ENCODE peak calls at places on chromosome 13, in four cellular contexts. One of them, this sample, is unnamed.

GRCh38 chr13:44311011-44311481 is 62.6 kb upstream of the SERP2 start:
- DNase-seq in esophagus squamous epithelium: no peak
- DNase-seq in lower lobe of right lung: peak; percentile 76
- DNase-seq in heart right ventricle: no peak
- DNase-seq in this sample: no peak

GRCh38 chr13:80101040-80101439 is 239.9 kb downstream of the SPRY2 start:
- DNase-seq in lower lobe of right lung: no peak
- DNase-seq in heart right ventricle: no peak
- DNase-seq in esophagus squamous epithelium: no peak
- DNase-seq in this sample: no peak

GRCh38 chr13:75481176-75482069 is 546 bp downstream of the TBC1D4 start:
- DNase-seq in heart right ventricle: peak; percentile 19
- DNase-seq in esophagus squamous epithelium: no peak
- DNase-seq in lower lobe of right lung: peak; percentile 58
- DNase-seq in this sample: no peak

GRCh38 chr13:100673831-100674362 is 698 bp downstream of the TMTC4 start:
- DNase-seq in heart right ventricle: peak; percentile 18
- DNase-seq in lower lobe of right lung: peak; percentile 57
- DNase-seq in esophagus squamous epithelium: no peak
- DNase-seq in this sample: no peak

GRCh38 chr13:109769921-109770320 is 16.5 kb downstream of the IRS2 start:
- DNase-seq in lower lobe of right lung: no peak
- DNase-seq in heart right ventricle: no peak
- DNase-seq in esophagus squamous epithelium: no peak
- DNase-seq in this sample: no peak

GRCh38 chr13:96575423-96576320 is 418.6 kb downstream of the OXGR1 start:
- DNase-seq in esophagus squamous epithelium: no peak
- DNase-seq in heart right ventricle: no peak
- DNase-seq in lower lobe of right lung: no peak
- DNase-seq in this sample: no peak

GRCh38 chr13:44649118-44649455 is 73.0 kb upstream of the TSC22D1 start:
- DNase-seq in lower lobe of right lung: no peak
- DNase-seq in heart right ventricle: no peak
- DNase-seq in esophagus squamous epithelium: no peak
- DNase-seq in this sample: no peak

GRCh38 chr13:111909501-111909900 is 157.4 kb upstream of the SOX1 start:
- DNase-seq in lower lobe of right lung: no peak
- DNase-seq in esophagus squamous epithelium: no peak
- DNase-seq in heart right ventricle: no peak
- DNase-seq in this sample: no peak

GRCh38 chr13:24671367-24672117 is 8.7 kb upstream of the ATP12A start:
- DNase-seq in lower lobe of right lung: no peak
- DNase-seq in heart right ventricle: peak; percentile 16
- DNase-seq in esophagus squamous epithelium: no peak
- DNase-seq in this sample: peak; percentile 69

GRCh38 chr13:24053505-24054251 is 106.8 kb upstream of the SPATA13 start:
- DNase-seq in esophagus squamous epithelium: no peak
- DNase-seq in lower lobe of right lung: peak; percentile 63
- DNase-seq in heart right ventricle: peak; percentile 56
- DNase-seq in this sample: no peak

GRCh38 chr13:59492030-59492636 is 671.6 kb downstream of the DIAPH3 start:
- DNase-seq in lower lobe of right lung: no peak
- DNase-seq in heart right ventricle: no peak
- DNase-seq in esophagus squamous epithelium: no peak
- DNase-seq in this sample: no peak

GRCh38 chr13:33806470-33807248 is 11.3 kb upstream of the RFC3 start:
- DNase-seq in esophagus squamous epithelium: no peak
- DNase-seq in heart right ventricle: no peak
- DNase-seq in lower lobe of right lung: no peak
- DNase-seq in this sample: no peak

GRCh38 chr13:108609353-108609752 is 20.1 kb upstream of the MYO16 start:
- DNase-seq in lower lobe of right lung: no peak
- DNase-seq in heart right ventricle: no peak
- DNase-seq in esophagus squamous epithelium: no peak
- DNase-seq in this sample: no peak

GRCh38 chr13:97856001-97856675 is 97.3 kb upstream of the IPO5 start:
- DNase-seq in lower lobe of right lung: peak; percentile 49
- DNase-seq in heart right ventricle: peak; percentile 7
- DNase-seq in esophagus squamous epithelium: no peak
- DNase-seq in this sample: no peak

GRCh38 chr13:86510792-86511191 is 711.6 kb upstream of the SLITRK6 start:
- DNase-seq in lower lobe of right lung: no peak
- DNase-seq in heart right ventricle: no peak
- DNase-seq in esophagus squamous epithelium: no peak
- DNase-seq in this sample: no peak

GRCh38 chr13:27663947-27664346 is 42.3 kb downstream of the POLR1D start:
- DNase-seq in esophagus squamous epithelium: no peak
- DNase-seq in heart right ventricle: no peak
- DNase-seq in lower lobe of right lung: no peak
- DNase-seq in this sample: no peak

GRCh38 chr13:88042489-88042888 is 371.3 kb downstream of the SLITRK5 start:
- DNase-seq in heart right ventricle: no peak
- DNase-seq in esophagus squamous epithelium: no peak
- DNase-seq in lower lobe of right lung: no peak
- DNase-seq in this sample: no peak

GRCh38 chr13:103303078-103303651 is 236.9 kb upstream of the SLC10A2 start:
- DNase-seq in lower lobe of right lung: no peak
- DNase-seq in esophagus squamous epithelium: no peak
- DNase-seq in heart right ventricle: no peak
- DNase-seq in this sample: no peak

GRCh38 chr13:44449999-44450821 is 76.6 kb downstream of the SERP2 start:
- DNase-seq in esophagus squamous epithelium: no peak
- DNase-seq in lower lobe of right lung: no peak
- DNase-seq in heart right ventricle: no peak
- DNase-seq in this sample: no peak

GRCh38 chr13:24360106-24360505 is 50.7 kb downstream of the C1QTNF9 start:
- DNase-seq in heart right ventricle: no peak
- DNase-seq in lower lobe of right lung: no peak
- DNase-seq in esophagus squamous epithelium: no peak
- DNase-seq in this sample: no peak

GRCh38 chr13:98214707-98215106 is 37.6 kb upstream of the RNF113B start:
- DNase-seq in lower lobe of right lung: no peak
- DNase-seq in esophagus squamous epithelium: no peak
- DNase-seq in heart right ventricle: no peak
- DNase-seq in this sample: no peak

GRCh38 chr13:88958821-88959220 is 1287.7 kb downstream of the SLITRK5 start:
- DNase-seq in heart right ventricle: no peak
- DNase-seq in lower lobe of right lung: no peak
- DNase-seq in esophagus squamous epithelium: no peak
- DNase-seq in this sample: no peak

GRCh38 chr13:60753641-60754040 is 356.6 kb downstream of the TDRD3 start:
- DNase-seq in heart right ventricle: no peak
- DNase-seq in esophagus squamous epithelium: no peak
- DNase-seq in lower lobe of right lung: no peak
- DNase-seq in this sample: no peak

GRCh38 chr13:66859934-66860867 is 369.9 kb downstream of the PCDH9 start:
- DNase-seq in lower lobe of right lung: no peak
- DNase-seq in heart right ventricle: no peak
- DNase-seq in esophagus squamous epithelium: no peak
- DNase-seq in this sample: no peak

GRCh38 chr13:50344717-50345116 is 329.5 kb downstream of the KCNRG start:
- DNase-seq in lower lobe of right lung: no peak
- DNase-seq in esophagus squamous epithelium: no peak
- DNase-seq in heart right ventricle: no peak
- DNase-seq in this sample: no peak

GRCh38 chr13:61768175-61768574 is 352.5 kb upstream of the PCDH20 start:
- DNase-seq in heart right ventricle: no peak
- DNase-seq in esophagus squamous epithelium: no peak
- DNase-seq in lower lobe of right lung: no peak
- DNase-seq in this sample: no peak
- H3K4me3 ChIP-seq in heart right ventricle: no peak overlapping the region
- H3K4me3 ChIP-seq in esophagus squamous epithelium: no peak overlapping the region
- H3K4me3 ChIP-seq in lower lobe of right lung: no peak overlapping the region
- H3K4me3 ChIP-seq in this sample: no peak overlapping the region

GRCh38 chr13:39417131-39417530 is 185.9 kb downstream of the LHFPL6 start:
- DNase-seq in esophagus squamous epithelium: no peak
- DNase-seq in heart right ventricle: no peak
- DNase-seq in lower lobe of right lung: no peak
- DNase-seq in this sample: no peak
- H3K4me3 ChIP-seq in esophagus squamous epithelium: no peak overlapping the region
- H3K4me3 ChIP-seq in heart right ventricle: no peak overlapping the region
- H3K4me3 ChIP-seq in lower lobe of right lung: no peak overlapping the region
- H3K4me3 ChIP-seq in this sample: peak overlapping the region; percentile 13

GRCh38 chr13:21015284-21015683 is 46.1 kb downstream of the LATS2 start:
- DNase-seq in esophagus squamous epithelium: no peak
- DNase-seq in heart right ventricle: no peak
- DNase-seq in lower lobe of right lung: no peak
- DNase-seq in this sample: no peak

GRCh38 chr13:21013682-21014038 is 47.7 kb downstream of the LATS2 start:
- DNase-seq in esophagus squamous epithelium: no peak
- DNase-seq in lower lobe of right lung: no peak
- DNase-seq in heart right ventricle: no peak
- DNase-seq in this sample: no peak

GRCh38 chr13:21012841-21013681 is 48.3 kb downstream of the LATS2 start:
- DNase-seq in esophagus squamous epithelium: no peak
- DNase-seq in heart right ventricle: no peak
- DNase-seq in lower lobe of right lung: no peak
- DNase-seq in this sample: no peak

GRCh38 chr13:21014666-21015170 is 46.7 kb downstream of the LATS2 start:
- DNase-seq in lower lobe of right lung: no peak
- DNase-seq in esophagus squamous epithelium: no peak
- DNase-seq in heart right ventricle: peak; percentile 46
- DNase-seq in this sample: no peak

GRCh38 chr13:21014139-21014665 is 47.2 kb downstream of the LATS2 start:
- DNase-seq in heart right ventricle: no peak
- DNase-seq in esophagus squamous epithelium: no peak
- DNase-seq in lower lobe of right lung: no peak
- DNase-seq in this sample: no peak
- H3K4me3 ChIP-seq in heart right ventricle: no peak overlapping the region
- H3K4me3 ChIP-seq in esophagus squamous epithelium: no peak overlapping the region
- H3K4me3 ChIP-seq in lower lobe of right lung: no peak overlapping the region
- H3K4me3 ChIP-seq in this sample: no peak overlapping the region

GRCh38 chr13:112943309-112944125 is 25.5 kb upstream of the MCF2L start:
- DNase-seq in esophagus squamous epithelium: no peak
- DNase-seq in heart right ventricle: peak; percentile 24
- DNase-seq in lower lobe of right lung: peak; percentile 74
- DNase-seq in this sample: peak; percentile 73
- H3K4me3 ChIP-seq in esophagus squamous epithelium: peak overlapping the region; percentile 52
- H3K4me3 ChIP-seq in heart right ventricle: peak overlapping the region; percentile 60
- H3K4me3 ChIP-seq in lower lobe of right lung: peak overlapping the region; percentile 65
- H3K4me3 ChIP-seq in this sample: peak overlapping the region; percentile 80

DNA sequence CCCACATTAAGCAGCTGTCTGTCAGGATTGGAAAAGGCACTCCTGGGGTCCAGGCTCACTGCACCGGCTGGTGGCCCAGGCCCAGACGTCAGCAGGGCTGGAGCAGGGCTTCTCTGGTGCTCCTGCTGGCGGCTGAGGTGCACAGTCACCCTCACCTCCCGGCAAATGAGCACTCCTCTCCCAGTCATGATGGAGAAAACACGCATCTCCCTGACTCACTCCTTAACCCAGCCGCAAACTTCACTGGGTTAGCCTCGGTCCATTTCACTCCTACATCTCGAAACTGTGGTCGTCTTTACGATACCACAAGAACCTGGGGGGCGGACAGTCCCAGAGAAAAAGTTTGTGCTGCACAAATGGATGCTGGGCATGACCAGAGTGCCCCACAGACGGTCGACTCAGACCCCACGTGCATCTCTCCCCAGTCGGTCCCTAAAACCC is 3.3 kb upstream of the RASA3 start:
- DNase-seq in lower lobe of right lung: no peak
- DNase-seq in esophagus squamous epithelium: no peak
- DNase-seq in heart right ventricle: no peak
- DNase-seq in this sample: no peak
- H3K4me3 ChIP-seq in lower lobe of right lung: no peak overlapping the region
- H3K4me3 ChIP-seq in esophagus squamous epithelium: no peak overlapping the region
- H3K4me3 ChIP-seq in heart right ventricle: no peak overlapping the region
- H3K4me3 ChIP-seq in this sample: no peak overlapping the region

DNA sequence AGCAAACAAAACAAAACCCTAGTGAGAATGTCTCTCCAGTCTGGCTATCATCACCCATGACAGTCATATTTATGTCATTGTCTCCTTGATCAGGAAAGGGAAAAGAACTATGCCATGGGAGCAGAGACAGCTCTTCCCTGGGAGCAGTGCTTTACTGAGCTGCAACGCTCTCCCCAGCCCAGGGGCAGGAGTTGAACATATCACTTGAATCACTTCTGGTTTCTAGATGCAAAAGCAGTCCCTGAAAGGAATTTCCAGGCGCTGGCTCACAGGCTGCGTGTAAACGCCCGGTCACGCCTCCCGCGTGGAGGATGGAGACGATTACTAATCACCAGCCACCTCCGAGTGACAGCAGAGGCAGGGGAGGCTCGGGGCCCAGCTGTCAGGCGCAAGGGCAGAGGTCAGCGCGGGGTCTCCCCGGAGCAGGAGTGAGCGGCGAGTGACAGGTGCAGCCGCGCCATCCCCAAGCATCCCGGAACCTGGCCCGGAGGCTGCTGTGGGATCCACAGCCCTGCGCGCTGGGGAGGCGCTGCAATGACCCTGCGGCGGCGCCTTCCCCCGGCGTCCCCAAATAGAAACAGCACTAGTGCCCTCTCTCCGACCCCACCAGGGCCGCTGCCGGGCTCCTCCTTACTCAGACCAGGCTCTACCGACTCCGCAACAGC is 23.5 kb upstream of the DCLK1 start:
- DNase-seq in heart right ventricle: peak; percentile 7
- DNase-seq in esophagus squamous epithelium: no peak
- DNase-seq in lower lobe of right lung: no peak
- DNase-seq in this sample: no peak
- H3K4me3 ChIP-seq in heart right ventricle: peak overlapping the region; percentile 26
- H3K4me3 ChIP-seq in esophagus squamous epithelium: peak overlapping the region; percentile 1
- H3K4me3 ChIP-seq in lower lobe of right lung: no peak overlapping the region
- H3K4me3 ChIP-seq in this sample: peak overlapping the region; percentile 7

GRCh38 chr13:20412761-20413355 is 112.8 kb downstream of the CRYL1 start:
- DNase-seq in esophagus squamous epithelium: no peak
- DNase-seq in heart right ventricle: no peak
- DNase-seq in lower lobe of right lung: no peak
- DNase-seq in this sample: no peak
- H3K4me3 ChIP-seq in esophagus squamous epithelium: no peak overlapping the region
- H3K4me3 ChIP-seq in heart right ventricle: no peak overlapping the region
- H3K4me3 ChIP-seq in lower lobe of right lung: no peak overlapping the region
- H3K4me3 ChIP-seq in this sample: no peak overlapping the region

DNA sequence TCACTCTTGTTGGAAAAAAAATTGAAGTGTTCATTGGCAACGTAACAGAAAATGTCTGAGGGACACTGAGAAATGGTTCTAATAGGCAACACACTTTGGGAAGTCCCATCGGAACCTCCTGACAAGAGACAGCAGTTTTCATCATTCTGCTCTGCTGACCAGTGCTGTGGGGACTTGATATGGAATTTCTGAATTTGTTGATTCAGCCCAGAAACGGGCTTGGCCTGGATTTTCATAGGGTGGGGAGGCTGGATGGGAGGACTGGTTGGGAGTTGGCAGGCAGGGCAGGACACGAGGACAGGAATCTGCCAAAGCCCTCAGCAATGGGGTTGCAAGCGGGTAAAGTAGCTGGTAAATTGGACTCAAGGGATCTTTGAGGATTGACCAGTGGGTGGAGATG is 96.5 kb downstream of the DCT start:
- DNase-seq in heart right ventricle: no peak
- DNase-seq in esophagus squamous epithelium: no peak
- DNase-seq in lower lobe of right lung: no peak
- DNase-seq in this sample: no peak
- H3K4me3 ChIP-seq in heart right ventricle: no peak overlapping the region
- H3K4me3 ChIP-seq in esophagus squamous epithelium: no peak overlapping the region
- H3K4me3 ChIP-seq in lower lobe of right lung: no peak overlapping the region
- H3K4me3 ChIP-seq in this sample: no peak overlapping the region

This sample was measured in ascending aorta.